ENCODE peak calls at places on chromosomes 1 and 21, in four cellular contexts. I, J, T and L are unnamed samples.

GRCh38 chr1:43315481-43315880 is 14.7 kb downstream of the TIE1 start:
- DNase-seq in T (no peak), J (no peak), I (no peak), L (peak; percentile 39)

GRCh38 chr1:64296459-64296858 is 93.0 kb downstream of the UBE2U start:
- DNase-seq in J (no peak), I (no peak), T (no peak), L (no peak)

GRCh38 chr1:210709694-210710093 is 381.0 kb downstream of the HHAT start:
- DNase-seq in T (no peak), I (no peak), J (no peak), L (no peak)

GRCh38 chr1:185914089-185914488 is 179.9 kb downstream of the HMCN1 start:
- DNase-seq in T (no peak), I (no peak), J (no peak), L (no peak)

GRCh38 chr21:38987551-38988210 is 182.0 kb downstream of the ETS2 start:
- DNase-seq in J (no peak), I (no peak), T (no peak), L (no peak)

GRCh38 chr21:32562426-32562825 is 22.9 kb downstream of the TCP10L start:
- DNase-seq in T (peak; percentile 18), J (no peak), I (no peak), L (no peak)

GRCh38 chr1:208225954-208226937 is 17.9 kb downstream of the PLXNA2 start:
- DNase-seq in I (no peak), J (peak; percentile 30), T (no peak), L (no peak)

GRCh38 chr1:39692152-39693064 is 1.2 kb upstream of the HPCAL4 start:
- DNase-seq in J (no peak), T (no peak), I (no peak), L (no peak)

GRCh38 chr1:112237983-112238515 is 158.0 kb upstream of the CTTNBP2NL start:
- DNase-seq in T (no peak), J (no peak), I (no peak), L (no peak)

GRCh38 chr1:158101944-158102343 is 78.8 kb upstream of the CD1D start:
- DNase-seq in I (no peak), J (no peak), T (no peak), L (no peak)

GRCh38 chr1:243628476-243628907 is 221.6 kb downstream of the AKT3 start:
- DNase-seq in J (no peak), I (no peak), T (no peak), L (no peak)

GRCh38 chr1:162147760-162148159 is 78.3 kb downstream of the NOS1AP start:
- DNase-seq in I (no peak), J (no peak), T (no peak), L (no peak)

GRCh38 chr1:201281573-201281972 is 1.7 kb upstream of the PKP1 start:
- DNase-seq in J (no peak), I (no peak), T (no peak), L (no peak)

GRCh38 chr1:114122891-114123621 is 30.6 kb downstream of the SYT6 start:
- DNase-seq in I (no peak), T (no peak), J (no peak), L (no peak)

GRCh38 chr1:184919892-184920291 is 54.4 kb downstream of the NIBAN1 start:
- DNase-seq in I (no peak), T (no peak), J (no peak), L (no peak)

GRCh38 chr21:33481314-33481943 is 1.7 kb upstream of the TMEM50B start:
- DNase-seq in J (no peak), T (no peak), I (no peak), L (no peak)

GRCh38 chr1:19372602-19373001 is 60.5 kb downstream of the SLC66A1 start:
- DNase-seq in I (no peak), J (no peak), T (no peak), L (no peak)

GRCh38 chr1:47912756-47913155 is 84.4 kb downstream of the TRABD2B start:
- DNase-seq in I (no peak), J (no peak), T (no peak), L (no peak)

GRCh38 chr1:1087351-1088035 is 13.4 kb upstream of the RNF223 start:
- DNase-seq in I (peak; percentile 39), J (no peak), T (no peak), L (no peak)

GRCh38 chr1:225427249-225428065 is at the start of gene LBR:
- DNase-seq in I (peak; percentile 31), J (no peak), T (no peak), L (peak; percentile 61)

GRCh38 chr1:29669912-29670311 is 433.6 kb downstream of the PTPRU start:
- DNase-seq in I (no peak), T (no peak), J (no peak), L (no peak)

GRCh38 chr1:207823880-207824566 is 72.2 kb downstream of the CD46 start:
- DNase-seq in T (peak; percentile 35), I (peak; percentile 71), J (peak; percentile 41), L (peak; percentile 75)

GRCh38 chr1:26468911-26469310 is 3.3 kb upstream of the HMGN2 start:
- DNase-seq in I (no peak), T (no peak), J (no peak), L (no peak)

GRCh38 chr1:28246427-28246832 is 10.5 kb downstream of the ATP5IF1 start:
- DNase-seq in J (no peak), T (no peak), I (no peak), L (no peak)

GRCh38 chr1:34859442-34860200 is at the start of gene SMIM12:
- DNase-seq in J (peak; percentile 92), I (peak; percentile 95), T (peak; percentile 89), L (peak; percentile 65)

GRCh38 chr1:151067185-151067584 is 3.4 kb upstream of the GABPB2 start:
- DNase-seq in T (no peak), J (no peak), I (no peak), L (no peak)

GRCh38 chr1:174974711-174975111 is 25.0 kb upstream of the CACYBP start:
- DNase-seq in I (no peak), T (no peak), J (no peak), L (no peak)

GRCh38 chr21:45016491-45017375 is 57.6 kb upstream of the ADARB1 start:
- DNase-seq in T (no peak), I (no peak), J (no peak), L (no peak)

GRCh38 chr1:192598589-192598988 is 23.0 kb downstream of the RGS1 start:
- DNase-seq in T (no peak), I (no peak), J (no peak), L (no peak)

GRCh38 chr1:156844638-156845037 is 14.3 kb downstream of the INSRR start:
- DNase-seq in I (no peak), T (no peak), J (no peak), L (no peak)

GRCh38 chr1:2042830-2043773 is 7.1 kb upstream of the PRKCZ start:
- DNase-seq in T (peak; percentile 35), J (no peak), I (no peak), L (no peak)

GRCh38 chr1:228091084-228091483 is 8.6 kb downstream of the ARF1 start:
- DNase-seq in J (no peak), T (no peak), I (no peak), L (no peak)

GRCh38 chr1:110356379-110356778 is 17.2 kb downstream of the RBM15 start:
- DNase-seq in J (no peak), T (no peak), I (no peak), L (no peak)

GRCh38 chr1:228478912-228479665 is 8.1 kb upstream of the RNF187 start:
- DNase-seq in I (no peak), T (no peak), J (no peak), L (no peak)

GRCh38 chr21:31446206-31446900 is 102.3 kb upstream of the TIAM1 start:
- DNase-seq in I (no peak), T (no peak), J (no peak), L (no peak)

GRCh38 chr21:38343691-38344090 is 86.9 kb downstream of the KCNJ15 start:
- DNase-seq in T (no peak), I (no peak), J (no peak), L (no peak)

GRCh38 chr1:174153085-174153824 is 6.1 kb upstream of the RABGAP1L start:
- DNase-seq in T (no peak), I (no peak), J (no peak), L (no peak)

GRCh38 chr1:182625716-182626504 is 21.7 kb upstream of the RGS16 start:
- DNase-seq in T (no peak), I (no peak), J (no peak), L (no peak)